ENCODE peak calls at places on chromosomes 2 and 18, in four cellular contexts. J is ureter, U is esophagus squamous epithelium, Q is LoVo. C is an unnamed sample.

GRCh38 chr2:1405967-1406366 is 7.3 kb upstream of the TPO start:
- DNase-seq in J (no peak), Q (no peak), U (no peak), C (no peak)

GRCh38 chr2:175154670-175155082 is 13.3 kb downstream of the ATF2 start:
- DNase-seq in Q (peak), U (no peak), J (no peak), C (no peak)

GRCh38 chr2:180677200-180677599 is 303.2 kb upstream of the UBE2E3 start:
- DNase-seq in J (no peak), U (no peak), Q (peak), C (no peak)

GRCh38 chr18:75201273-75201898 is 7.6 kb downstream of the PTGR3 start:
- DNase-seq in U (no peak), Q (no peak), J (no peak), C (no peak)

GRCh38 chr18:73791081-73791480 is 356.6 kb downstream of the FBXO15 start:
- DNase-seq in Q (no peak), U (no peak), J (no peak), C (no peak)

GRCh38 chr2:119008108-119008507 is 66.1 kb downstream of the MARCO start:
- DNase-seq in Q (no peak), U (no peak), J (no peak), C (no peak)

GRCh38 chr2:69581774-69582581 is 61.6 kb downstream of the AAK1 start:
- DNase-seq in Q (no peak), U (no peak), J (no peak), C (no peak)

GRCh38 chr18:60794802-60795201 is 422.2 kb upstream of the MC4R start:
- DNase-seq in Q (no peak), J (no peak), U (no peak), C (no peak)

GRCh38 chr2:240245706-240246105 is 105.2 kb upstream of the OTOS start:
- DNase-seq in Q (no peak), U (no peak), J (peak), C (no peak)

GRCh38 chr2:127220102-127220806 is at the start of gene CYP27C1:
- DNase-seq in U (no peak), Q (no peak), J (no peak), C (peak)

GRCh38 chr2:173990970-173991819 is 26.0 kb upstream of the SP3 start:
- DNase-seq in J (peak), Q (no peak), U (no peak), C (no peak)

GRCh38 chr18:57677289-57678211 is 55.9 kb upstream of the NARS1 start:
- DNase-seq in Q (no peak), U (no peak), J (no peak), C (no peak)

GRCh38 chr2:220396287-220396686 is 768.9 kb downstream of the SLC4A3 start:
- DNase-seq in J (no peak), Q (no peak), U (no peak), C (no peak)

GRCh38 chr2:235501663-235502009 is 7.8 kb downstream of the AGAP1 start:
- DNase-seq in J (no peak), U (no peak), Q (no peak), C (no peak)

GRCh38 chr2:170585067-170585466 is 130.1 kb upstream of the SP5 start:
- DNase-seq in J (no peak), Q (no peak), U (no peak), C (no peak)

GRCh38 chr2:104858325-104858978 is 4.5 kb downstream of the POU3F3 start:
- DNase-seq in Q (no peak), J (no peak), U (no peak), C (no peak)

GRCh38 chr2:207087046-207087902 is 78.5 kb downstream of the KLF7 start:
- DNase-seq in U (no peak), Q (no peak), J (no peak), C (no peak)

GRCh38 chr2:171553858-171554257 is 31.6 kb downstream of the CYBRD1 start:
- DNase-seq in U (no peak), Q (peak), J (no peak), C (no peak)

GRCh38 chr2:185402474-185402873 is 336.1 kb upstream of the FSIP2 start:
- DNase-seq in Q (no peak), J (no peak), U (no peak), C (no peak)

GRCh38 chr18:49884959-49885358 is 71.6 kb upstream of the ACAA2 start:
- DNase-seq in Q (no peak), U (no peak), J (no peak), C (no peak)

GRCh38 chr18:8744656-8745055 is 39.3 kb downstream of the MTCL1 start:
- DNase-seq in U (no peak), J (no peak), Q (no peak), C (no peak)

GRCh38 chr2:79860233-79861058 is 347.6 kb downstream of the CTNNA2 start:
- DNase-seq in J (no peak), U (no peak), Q (peak), C (no peak)

GRCh38 chr2:65604246-65604645 is 171.8 kb upstream of the SPRED2 start:
- DNase-seq in Q (no peak), U (no peak), J (no peak), C (no peak)

C was measured in WTC11.